ENCODE peak calls at places on chromosomes 1 and 21, in six cellular contexts. One of them, this sample, is unnamed.

GRCh38 chr1:183209533-183210158 is 23.6 kb downstream of the LAMC2 start:
- DNase-seq in esophagus squamous epithelium: no peak
- DNase-seq in psoas muscle: no peak
- DNase-seq in body of pancreas: no peak
- DNase-seq in thyroid gland: no peak
- DNase-seq in OCI-LY7: no peak
- DNase-seq in this sample: no peak

GRCh38 chr1:20705356-20705755 is 12.5 kb downstream of the KIF17 start:
- DNase-seq in esophagus squamous epithelium: no peak
- DNase-seq in thyroid gland: no peak
- DNase-seq in OCI-LY7: no peak
- DNase-seq in body of pancreas: no peak
- DNase-seq in psoas muscle: no peak
- DNase-seq in this sample: no peak

GRCh38 chr1:64093941-64094340 is 109.5 kb upstream of the UBE2U start:
- DNase-seq in esophagus squamous epithelium: no peak
- DNase-seq in psoas muscle: no peak
- DNase-seq in thyroid gland: no peak
- DNase-seq in OCI-LY7: no peak
- DNase-seq in body of pancreas: no peak
- DNase-seq in this sample: no peak

GRCh38 chr1:24850353-24850905 is 79.6 kb downstream of the RUNX3 start:
- DNase-seq in esophagus squamous epithelium: no peak
- DNase-seq in OCI-LY7: no peak
- DNase-seq in psoas muscle: no peak
- DNase-seq in body of pancreas: no peak
- DNase-seq in thyroid gland: no peak
- DNase-seq in this sample: no peak

GRCh38 chr1:236467327-236467641 is 56.5 kb upstream of the LGALS8 start:
- DNase-seq in OCI-LY7: no peak
- DNase-seq in body of pancreas: no peak
- DNase-seq in psoas muscle: no peak
- DNase-seq in thyroid gland: no peak
- DNase-seq in esophagus squamous epithelium: no peak
- DNase-seq in this sample: no peak

GRCh38 chr1:170126691-170127090 is 19.1 kb upstream of the NTMT2 start:
- DNase-seq in body of pancreas: no peak
- DNase-seq in thyroid gland: no peak
- DNase-seq in esophagus squamous epithelium: no peak
- DNase-seq in psoas muscle: no peak
- DNase-seq in OCI-LY7: no peak
- DNase-seq in this sample: no peak

GRCh38 chr21:43848771-43849170 is 16.3 kb upstream of the AGPAT3 start:
- DNase-seq in psoas muscle: no peak
- DNase-seq in thyroid gland: no peak
- DNase-seq in body of pancreas: no peak
- DNase-seq in OCI-LY7: no peak
- DNase-seq in esophagus squamous epithelium: no peak
- DNase-seq in this sample: no peak

GRCh38 chr21:33036430-33037162 is 10.9 kb downstream of the OLIG2 start:
- DNase-seq in esophagus squamous epithelium: no peak
- DNase-seq in OCI-LY7: no peak
- DNase-seq in body of pancreas: no peak
- DNase-seq in psoas muscle: no peak
- DNase-seq in thyroid gland: no peak
- DNase-seq in this sample: no peak

GRCh38 chr1:164703415-164703814 is 144.4 kb downstream of the PBX1 start:
- DNase-seq in psoas muscle: peak; percentile 82
- DNase-seq in esophagus squamous epithelium: no peak
- DNase-seq in body of pancreas: peak; percentile 77
- DNase-seq in OCI-LY7: no peak
- DNase-seq in thyroid gland: no peak
- DNase-seq in this sample: no peak

GRCh38 chr1:156420209-156421061 is 51.4 kb downstream of the RHBG start:
- DNase-seq in body of pancreas: peak; percentile 26
- DNase-seq in esophagus squamous epithelium: no peak
- DNase-seq in thyroid gland: no peak
- DNase-seq in psoas muscle: no peak
- DNase-seq in OCI-LY7: no peak
- DNase-seq in this sample: no peak

GRCh38 chr1:93433407-93433961 is 14.4 kb upstream of the FNBP1L start:
- DNase-seq in psoas muscle: no peak
- DNase-seq in OCI-LY7: peak; percentile 7
- DNase-seq in thyroid gland: peak; percentile 15
- DNase-seq in body of pancreas: peak; percentile 65
- DNase-seq in esophagus squamous epithelium: no peak
- DNase-seq in this sample: peak; percentile 55

GRCh38 chr1:75412616-75413015 is 198.3 kb downstream of the SLC44A5 start:
- DNase-seq in body of pancreas: no peak
- DNase-seq in psoas muscle: no peak
- DNase-seq in thyroid gland: no peak
- DNase-seq in OCI-LY7: no peak
- DNase-seq in esophagus squamous epithelium: no peak
- DNase-seq in this sample: no peak

GRCh38 chr21:34222031-34222335 is 141.8 kb upstream of the KCNE2 start:
- DNase-seq in psoas muscle: no peak
- DNase-seq in OCI-LY7: no peak
- DNase-seq in esophagus squamous epithelium: no peak
- DNase-seq in thyroid gland: no peak
- DNase-seq in body of pancreas: no peak
- DNase-seq in this sample: no peak

GRCh38 chr1:182279724-182280506 is 111.7 kb downstream of the GLUL start:
- DNase-seq in psoas muscle: peak; percentile 70
- DNase-seq in esophagus squamous epithelium: no peak
- DNase-seq in thyroid gland: no peak
- DNase-seq in OCI-LY7: no peak
- DNase-seq in body of pancreas: peak; percentile 11
- DNase-seq in this sample: no peak

DNA sequence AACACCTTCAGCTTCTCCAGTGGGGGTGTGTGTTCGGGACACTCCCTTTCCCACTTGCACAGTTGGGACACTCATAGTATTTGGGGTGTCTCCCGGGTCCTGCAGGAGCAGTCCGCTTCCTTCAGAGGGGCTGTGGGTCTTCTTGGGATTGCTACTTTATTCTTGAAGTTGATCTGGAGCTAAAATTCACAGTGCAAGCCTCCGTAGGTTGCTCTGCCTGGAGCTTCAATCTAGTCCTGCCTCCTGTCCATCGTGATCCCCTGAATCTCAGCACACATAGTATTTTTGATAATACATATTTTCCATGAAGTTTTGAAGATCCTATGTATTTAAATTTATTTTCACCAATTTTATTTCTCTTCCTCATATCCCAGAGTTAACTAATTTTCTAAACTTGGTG is 902.1 kb downstream of the LTN1 start:
- DNase-seq in esophagus squamous epithelium: no peak
- DNase-seq in thyroid gland: no peak
- DNase-seq in body of pancreas: no peak
- DNase-seq in psoas muscle: no peak
- DNase-seq in OCI-LY7: no peak
- DNase-seq in this sample: no peak
- H3K4me3 ChIP-seq in esophagus squamous epithelium: no peak overlapping the region
- H3K4me3 ChIP-seq in thyroid gland: no peak overlapping the region
- H3K4me3 ChIP-seq in body of pancreas: no peak overlapping the region
- H3K4me3 ChIP-seq in psoas muscle: peak overlapping the region; percentile 45
- H3K4me3 ChIP-seq in OCI-LY7: no peak overlapping the region
- H3K4me3 ChIP-seq in this sample: no peak overlapping the region

GRCh38 chr1:202203238-202204039 is 9.8 kb downstream of the LGR6 start:
- DNase-seq in body of pancreas: no peak
- DNase-seq in OCI-LY7: no peak
- DNase-seq in esophagus squamous epithelium: no peak
- DNase-seq in thyroid gland: no peak
- DNase-seq in psoas muscle: no peak
- DNase-seq in this sample: no peak

GRCh38 chr1:202208458-202208857 is 14.9 kb downstream of the LGR6 start:
- DNase-seq in body of pancreas: no peak
- DNase-seq in esophagus squamous epithelium: no peak
- DNase-seq in psoas muscle: no peak
- DNase-seq in thyroid gland: no peak
- DNase-seq in OCI-LY7: no peak
- DNase-seq in this sample: no peak

GRCh38 chr1:202204065-202204464 is 10.5 kb downstream of the LGR6 start:
- DNase-seq in thyroid gland: no peak
- DNase-seq in psoas muscle: no peak
- DNase-seq in esophagus squamous epithelium: no peak
- DNase-seq in body of pancreas: no peak
- DNase-seq in OCI-LY7: no peak
- DNase-seq in this sample: no peak

GRCh38 chr1:202207292-202207691 is 13.7 kb downstream of the LGR6 start:
- DNase-seq in body of pancreas: no peak
- DNase-seq in esophagus squamous epithelium: no peak
- DNase-seq in thyroid gland: no peak
- DNase-seq in OCI-LY7: no peak
- DNase-seq in psoas muscle: no peak
- DNase-seq in this sample: no peak

DNA sequence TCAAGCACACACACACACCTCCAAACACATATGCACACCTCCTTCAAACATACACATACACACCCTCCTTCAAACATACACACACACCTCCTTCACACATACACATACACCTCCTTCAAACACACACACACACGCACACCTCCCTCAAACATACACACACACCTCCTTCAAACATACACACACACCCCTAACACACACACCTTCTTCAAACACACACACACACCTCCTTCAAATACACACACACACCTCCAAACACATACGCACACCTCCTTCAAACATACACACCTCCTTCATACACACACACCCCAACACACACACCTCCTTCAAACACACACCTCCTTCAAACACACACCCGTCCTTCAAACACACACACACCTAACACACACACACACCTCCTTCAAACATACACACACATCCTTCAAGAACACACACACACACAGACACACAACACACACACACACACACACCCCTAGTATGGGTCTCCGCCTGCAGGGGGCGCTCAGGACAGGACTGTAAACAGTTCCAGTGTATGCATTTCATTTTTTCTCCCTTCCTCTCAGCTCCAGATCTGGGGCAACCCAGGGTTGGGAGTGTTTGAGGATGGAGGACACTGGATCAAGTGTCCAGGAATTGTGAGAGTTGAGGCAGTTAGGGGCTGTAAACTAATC is 12.1 kb downstream of the LGR6 start:
- DNase-seq in thyroid gland: no peak
- DNase-seq in OCI-LY7: no peak
- DNase-seq in body of pancreas: peak; percentile 14
- DNase-seq in psoas muscle: no peak
- DNase-seq in esophagus squamous epithelium: no peak
- DNase-seq in this sample: no peak
- TF ChIP-seq CTCF in thyroid gland: peak; percentile 17
- TF ChIP-seq CTCF in OCI-LY7: peak; percentile 55
- TF ChIP-seq CTCF in body of pancreas: no peak
- TF ChIP-seq CTCF in psoas muscle: no peak
- TF ChIP-seq CTCF in esophagus squamous epithelium: peak; percentile 24
- TF ChIP-seq CTCF in this sample: no peak

DNA sequence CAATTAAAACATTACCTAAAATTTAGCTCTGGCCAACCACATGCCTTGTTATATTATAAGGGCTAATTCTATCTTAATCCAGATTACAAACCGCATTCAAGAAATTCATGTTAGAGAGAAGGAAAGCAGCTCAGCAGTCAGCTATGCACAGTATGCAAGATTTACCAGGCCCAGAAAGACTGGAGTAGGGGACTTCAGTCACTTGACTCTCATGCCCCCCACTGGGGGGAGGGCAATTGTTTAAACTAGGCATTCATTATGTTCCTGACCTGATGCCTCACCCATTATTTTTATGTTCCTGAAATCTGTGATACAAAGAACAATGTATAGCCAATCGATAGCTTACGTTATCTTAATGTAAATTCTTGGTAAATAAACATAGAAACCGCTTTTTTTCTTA is 96.9 kb downstream of the ZNF644 start:
- DNase-seq in body of pancreas: no peak
- DNase-seq in psoas muscle: no peak
- DNase-seq in thyroid gland: no peak
- DNase-seq in OCI-LY7: no peak
- DNase-seq in esophagus squamous epithelium: no peak
- DNase-seq in this sample: no peak
- H3K27ac ChIP-seq in body of pancreas: no peak overlapping the region
- H3K27ac ChIP-seq in psoas muscle: no peak overlapping the region
- H3K27ac ChIP-seq in thyroid gland: no peak overlapping the region
- H3K27ac ChIP-seq in OCI-LY7: no peak overlapping the region
- H3K27ac ChIP-seq in esophagus squamous epithelium: no peak overlapping the region
- H3K27ac ChIP-seq in this sample: no peak overlapping the region

DNA sequence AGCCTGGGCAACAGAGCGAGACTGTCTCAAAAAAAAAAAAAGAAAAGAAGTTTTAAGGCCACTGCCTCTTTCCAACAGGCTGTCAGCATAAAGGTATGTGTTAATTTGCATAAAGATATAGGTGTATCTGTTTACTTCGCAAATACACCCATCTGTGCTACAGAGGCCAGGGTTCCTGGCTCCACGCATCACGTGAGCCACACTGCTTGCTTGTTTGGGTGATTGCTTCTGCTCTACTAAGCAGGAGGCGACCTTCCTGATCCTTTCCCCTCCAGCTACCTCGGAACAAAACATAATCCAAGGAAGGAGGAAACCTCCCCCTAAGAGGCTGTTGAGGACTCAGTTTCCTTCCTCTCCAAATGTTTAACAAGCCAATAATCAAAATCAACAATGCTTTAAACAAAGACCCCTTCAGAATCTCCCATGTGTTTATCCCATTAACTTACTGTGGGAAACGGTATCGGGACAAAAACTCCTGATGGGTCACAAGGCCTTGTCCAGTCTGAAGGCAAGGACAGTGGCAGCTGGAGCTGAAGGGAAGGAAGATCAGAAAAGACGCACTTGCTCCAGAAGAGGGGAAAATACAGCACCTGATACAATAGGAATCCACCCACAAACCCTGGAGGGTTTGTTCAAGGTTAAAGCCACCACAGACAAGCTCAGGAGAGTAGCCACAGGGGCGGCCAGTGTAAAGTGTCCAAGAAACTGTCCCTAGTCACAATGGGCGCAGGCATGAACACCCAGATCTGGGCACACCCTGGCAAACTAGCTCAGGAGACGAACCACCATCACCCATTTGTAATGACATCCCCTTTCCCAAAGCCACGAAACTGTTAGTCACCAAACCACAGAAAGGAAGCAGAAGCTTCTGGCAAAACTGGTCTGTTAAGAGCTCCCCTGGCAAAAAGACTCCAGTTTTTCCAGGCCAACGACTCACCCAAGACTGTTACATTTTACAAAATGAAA is 17.2 kb downstream of the CTNNBIP1 start:
- DNase-seq in body of pancreas: peak; percentile 66
- DNase-seq in esophagus squamous epithelium: no peak
- DNase-seq in psoas muscle: no peak
- DNase-seq in OCI-LY7: no peak
- DNase-seq in thyroid gland: peak; percentile 37
- DNase-seq in this sample: peak; percentile 48
- H3K4me3 ChIP-seq in body of pancreas: no peak overlapping the region
- H3K4me3 ChIP-seq in esophagus squamous epithelium: peak overlapping the region; percentile 34
- H3K4me3 ChIP-seq in psoas muscle: no peak overlapping the region
- H3K4me3 ChIP-seq in OCI-LY7: no peak overlapping the region
- H3K4me3 ChIP-seq in thyroid gland: no peak overlapping the region
- H3K4me3 ChIP-seq in this sample: no peak overlapping the region

GRCh38 chr1:62271932-62272728 is 47.1 kb downstream of the KANK4 start:
- DNase-seq in thyroid gland: no peak
- DNase-seq in OCI-LY7: peak; percentile 67
- DNase-seq in psoas muscle: no peak
- DNase-seq in body of pancreas: no peak
- DNase-seq in esophagus squamous epithelium: no peak
- DNase-seq in this sample: no peak
- TF ChIP-seq CTCF in thyroid gland: no peak
- TF ChIP-seq CTCF in OCI-LY7: no peak
- TF ChIP-seq CTCF in psoas muscle: no peak
- TF ChIP-seq CTCF in body of pancreas: no peak
- TF ChIP-seq CTCF in esophagus squamous epithelium: no peak
- TF ChIP-seq CTCF in this sample: no peak

GRCh38 chr1:3539707-3540425 is 71.4 kb downstream of the MEGF6 start:
- DNase-seq in esophagus squamous epithelium: no peak
- DNase-seq in body of pancreas: peak; percentile 19
- DNase-seq in psoas muscle: peak; percentile 66
- DNase-seq in thyroid gland: peak; percentile 36
- DNase-seq in OCI-LY7: no peak
- DNase-seq in this sample: no peak
- H3K27ac ChIP-seq in esophagus squamous epithelium: peak overlapping the region; percentile 60
- H3K27ac ChIP-seq in body of pancreas: no peak overlapping the region
- H3K27ac ChIP-seq in psoas muscle: peak overlapping the region; percentile 74
- H3K27ac ChIP-seq in thyroid gland: peak overlapping the region; percentile 61
- H3K27ac ChIP-seq in OCI-LY7: no peak overlapping the region
- H3K27ac ChIP-seq in this sample: no peak overlapping the region

This sample was measured in right lobe of liver.